ENCODE peak calls at places on chromosomes 11 and 22, in six cellular contexts. O is hepatic stellate cell; Q is endodermal cell; F is OCI-LY7; M is activated CD4-positive, alpha-beta T cell treated with anti-CD3 and anti-CD28 coated beads, Interleukin-2, amount 50 U/mL, for 4 hours; E is type B pancreatic cell. J is an unnamed sample.

GRCh38 chr11:1226981-1227550 is 4.2 kb downstream of the MUC5B start:
- DNase-seq in O (peak), Q (peak), F (no peak), M (no peak), E (peak), J (no peak)

GRCh38 chr11:123407124-123407995 is 22.7 kb upstream of the GRAMD1B start:
- DNase-seq in O (peak), Q (peak), F (peak), M (peak), E (no peak), J (peak)

GRCh38 chr22:32208681-32209080 is 3.8 kb upstream of the RFPL2 start:
- DNase-seq in O (no peak), Q (no peak), F (no peak), M (no peak), E (no peak), J (no peak)

GRCh38 chr11:96390403-96390830 is 604 bp downstream of the JRKL start:
- DNase-seq in O (peak), Q (no peak), F (no peak), M (no peak), E (no peak), J (no peak)

GRCh38 chr22:37421468-37421877 is 5.8 kb downstream of the ELFN2 start:
- DNase-seq in O (no peak), Q (no peak), F (no peak), M (no peak), E (no peak), J (no peak)

GRCh38 chr11:117816151-117816741 is 8.3 kb downstream of the FXYD2 start:
- DNase-seq in O (peak), Q (peak), F (no peak), M (no peak), E (peak), J (peak)

GRCh38 chr22:28799125-28799833 is 1.1 kb downstream of the XBP1 start:
- DNase-seq in O (peak), Q (no peak), F (peak), M (peak), E (no peak), J (peak)

GRCh38 chr22:22171357-22172218 is 73.0 kb upstream of the VPREB1 start:
- DNase-seq in O (no peak), Q (peak), F (peak), M (no peak), E (no peak), J (no peak)

GRCh38 chr11:19832166-19832750 is 119.6 kb downstream of the NAV2 start:
- DNase-seq in O (no peak), Q (no peak), F (no peak), M (no peak), E (no peak), J (no peak)

GRCh38 chr11:13594045-13594444 is 74.4 kb upstream of the FAR1 start:
- DNase-seq in O (no peak), Q (no peak), F (no peak), M (no peak), E (no peak), J (no peak)

GRCh38 chr22:49405590-49405989 is 422.1 kb downstream of the BRD1 start:
- DNase-seq in O (no peak), Q (no peak), F (no peak), M (no peak), E (no peak), J (no peak)

GRCh38 chr11:72222106-72222891 is 2.3 kb upstream of the INPPL1 start:
- DNase-seq in O (no peak), Q (peak), F (peak), M (no peak), E (peak), J (no peak)